ENCODE peak calls at places on chromosomes 6 and 20, in eight cellular contexts. T is activated gamma-delta T cell treated with Interleukin-2 at 50 U/mL for 16 hours; R is activated T-helper 9 cell treated with anti-CD3 and anti-CD28 coated beads, Interleukin-2, amount 50 U/mL, for 16 hours; I is IMR-90; F is effector CD4-positive, alpha-beta T cell; J is HEK293T; G is stimulated activated CD4-positive, alpha-beta T cell treated with anti-CD3 and anti-CD28 coated beads, Interleukin-15, amount 100 ng/mL, for 1 hour; L is NCI-H1417. V is an unnamed sample.

GRCh38 chr6:134898575-134898974 is 51.3 kb downstream of the ALDH8A1 start:
- DNase-seq in T (no peak), R (no peak), I (no peak), F (no peak), J (no peak), G (no peak), L (no peak), V (no peak)

GRCh38 chr6:74068945-74069570 is 373.1 kb downstream of the CD109 start:
- DNase-seq in T (no peak), R (no peak), I (peak), F (no peak), J (no peak), G (no peak), L (no peak), V (no peak)

GRCh38 chr6:19369770-19370169 is 467.4 kb upstream of the ID4 start:
- DNase-seq in T (no peak), R (no peak), I (no peak), F (no peak), J (no peak), G (no peak), L (peak), V (no peak)

GRCh38 chr6:8191629-8192028 is 89.3 kb upstream of the EEF1E1 start:
- DNase-seq in T (no peak), R (no peak), I (no peak), F (no peak), J (no peak), G (no peak), L (no peak), V (no peak)

GRCh38 chr6:137884428-137884827 is 17.4 kb downstream of the TNFAIP3 start:
- DNase-seq in T (no peak), R (no peak), I (no peak), F (no peak), J (no peak), G (no peak), L (no peak), V (no peak)

GRCh38 chr6:22327881-22328280 is 31.0 kb upstream of the PRL start:
- DNase-seq in T (no peak), R (no peak), I (no peak), F (no peak), J (no peak), G (no peak), L (no peak), V (no peak)

GRCh38 chr6:124967444-124967843 is 5.2 kb downstream of the RNF217 start:
- DNase-seq in T (no peak), R (no peak), I (peak), F (no peak), J (no peak), G (no peak), L (no peak), V (no peak)

GRCh38 chr6:2194643-2195042 is 50.8 kb downstream of the GMDS start:
- DNase-seq in T (no peak), R (no peak), I (no peak), F (no peak), J (no peak), G (no peak), L (peak), V (no peak)

GRCh38 chr6:148700047-148700712 is 46.6 kb upstream of the UST start:
- DNase-seq in T (no peak), R (no peak), I (peak), F (no peak), J (no peak), G (no peak), L (no peak), V (no peak)

GRCh38 chr20:24681634-24682495 is 212.4 kb downstream of the SYNDIG1 start:
- DNase-seq in T (no peak), R (no peak), I (no peak), F (no peak), J (no peak), G (no peak), L (no peak), V (no peak)

GRCh38 chr20:7029005-7029404 is 261.5 kb downstream of the BMP2 start:
- DNase-seq in T (no peak), R (no peak), I (no peak), F (no peak), J (no peak), G (no peak), L (no peak), V (no peak)

GRCh38 chr6:1187293-1188131 is 124.4 kb upstream of the FOXQ1 start:
- DNase-seq in T (no peak), R (no peak), I (no peak), F (no peak), J (no peak), G (no peak), L (no peak), V (no peak)

GRCh38 chr6:43986177-43986825 is 141.0 kb downstream of the MRPL14 start:
- DNase-seq in T (no peak), R (no peak), I (no peak), F (no peak), J (no peak), G (no peak), L (no peak), V (no peak)

GRCh38 chr6:1686117-1687098 is 76.7 kb downstream of the FOXC1 start:
- DNase-seq in T (no peak), R (no peak), I (peak), F (no peak), J (no peak), G (no peak), L (peak), V (peak)

GRCh38 chr20:36784116-36784515 is 10.6 kb upstream of the DSN1 start:
- DNase-seq in T (no peak), R (no peak), I (no peak), F (no peak), J (no peak), G (no peak), L (no peak), V (no peak)

GRCh38 chr6:110524305-110524704 is 47.9 kb upstream of the SLC22A16 start:
- DNase-seq in T (no peak), R (no peak), I (no peak), F (no peak), J (no peak), G (no peak), L (peak), V (no peak)

GRCh38 chr6:47633141-47633540 is 65.2 kb upstream of the ADGRF4 start:
- DNase-seq in T (no peak), R (no peak), I (no peak), F (no peak), J (no peak), G (no peak), L (peak), V (no peak)

GRCh38 chr6:167094820-167095637 is 27.9 kb upstream of the CCR6 start:
- DNase-seq in T (no peak), R (no peak), I (no peak), F (no peak), J (no peak), G (no peak), L (no peak), V (no peak)

GRCh38 chr6:136753624-136754023 is 38.7 kb downstream of the MAP3K5 start:
- DNase-seq in T (peak), R (peak), I (no peak), F (peak), J (no peak), G (peak), L (no peak), V (no peak)

GRCh38 chr6:30322527-30323501 is 3.9 kb upstream of the TRIM39 start:
- DNase-seq in T (no peak), R (peak), I (peak), F (no peak), J (no peak), G (no peak), L (no peak), V (no peak)

GRCh38 chr20:62066339-62066982 is 780 bp upstream of the TAF4 start:
- DNase-seq in T (peak), R (peak), I (no peak), F (peak), J (peak), G (no peak), L (peak), V (peak)

GRCh38 chr6:136341967-136342366 is 52.3 kb upstream of the BCLAF1 start:
- DNase-seq in T (no peak), R (no peak), I (no peak), F (no peak), J (peak), G (no peak), L (no peak), V (peak)

GRCh38 chr20:43194187-43194586 is 4.5 kb upstream of the PTPRT start:
- DNase-seq in T (no peak), R (no peak), I (no peak), F (no peak), J (no peak), G (no peak), L (no peak), V (no peak)

GRCh38 chr6:137917518-137917917 is 50.5 kb downstream of the TNFAIP3 start:
- DNase-seq in T (no peak), R (no peak), I (no peak), F (no peak), J (no peak), G (no peak), L (no peak), V (no peak)

GRCh38 chr20:32820000-32820697 is 395 bp downstream of the MAPRE1 start:
- DNase-seq in T (peak), R (peak), I (peak), F (peak), J (peak), G (peak), L (peak), V (peak)

GRCh38 chr6:158131926-158132325 is 36.1 kb downstream of the SERAC1 start:
- DNase-seq in T (no peak), R (no peak), I (peak), F (no peak), J (peak), G (no peak), L (peak), V (peak)

GRCh38 chr6:36599791-36600209 is 5.6 kb downstream of the SRSF3 start:
- DNase-seq in T (peak), R (peak), I (peak), F (peak), J (no peak), G (peak), L (peak), V (peak)

V was measured in HAP-1.